ENCODE peak calls at places on chromosomes 6 and 20, in four cellular contexts. One of them, this sample, is unnamed.

GRCh38 chr20:50054626-50055511 is 58.1 kb downstream of the UBE2V1 start:
- DNase-seq in GM23248: peak
- DNase-seq in cardiac fibroblast: no peak
- DNase-seq in H54: no peak
- DNase-seq in this sample: peak

GRCh38 chr6:69216127-69216526 is 580.7 kb downstream of the LMBRD1 start:
- DNase-seq in GM23248: no peak
- DNase-seq in H54: no peak
- DNase-seq in cardiac fibroblast: no peak
- DNase-seq in this sample: no peak

GRCh38 chr6:56677559-56677958 is 34.9 kb upstream of the DST start:
- DNase-seq in cardiac fibroblast: peak
- DNase-seq in GM23248: peak
- DNase-seq in H54: no peak
- DNase-seq in this sample: peak

GRCh38 chr20:42444799-42445198 is 744.9 kb downstream of the PTPRT start:
- DNase-seq in H54: no peak
- DNase-seq in GM23248: no peak
- DNase-seq in cardiac fibroblast: no peak
- DNase-seq in this sample: no peak

GRCh38 chr20:60868316-60868891 is 383.7 kb upstream of the CDH4 start:
- DNase-seq in GM23248: no peak
- DNase-seq in cardiac fibroblast: no peak
- DNase-seq in H54: no peak
- DNase-seq in this sample: no peak

GRCh38 chr6:75130784-75131183 is 75.1 kb downstream of the COL12A1 start:
- DNase-seq in cardiac fibroblast: peak
- DNase-seq in H54: no peak
- DNase-seq in GM23248: peak
- DNase-seq in this sample: peak

GRCh38 chr6:155297669-155298068 is 16.6 kb downstream of the TFB1M start:
- DNase-seq in GM23248: no peak
- DNase-seq in cardiac fibroblast: no peak
- DNase-seq in H54: no peak
- DNase-seq in this sample: no peak

GRCh38 chr6:35603326-35604202 is 85.2 kb downstream of the FKBP5 start:
- DNase-seq in H54: no peak
- DNase-seq in cardiac fibroblast: peak
- DNase-seq in GM23248: peak
- DNase-seq in this sample: no peak

GRCh38 chr20:11894072-11894471 is 23.6 kb upstream of the BTBD3 start:
- DNase-seq in cardiac fibroblast: no peak
- DNase-seq in H54: no peak
- DNase-seq in GM23248: no peak
- DNase-seq in this sample: no peak

GRCh38 chr6:18976966-18977365 is 589.8 kb downstream of the RNF144B start:
- DNase-seq in GM23248: no peak
- DNase-seq in H54: no peak
- DNase-seq in cardiac fibroblast: no peak
- DNase-seq in this sample: no peak

GRCh38 chr20:3997446-3997845 is 17.9 kb downstream of the RNF24 start:
- DNase-seq in GM23248: no peak
- DNase-seq in cardiac fibroblast: no peak
- DNase-seq in H54: no peak
- DNase-seq in this sample: no peak

GRCh38 chr6:122696853-122697252 is 82.7 kb upstream of the FABP7 start:
- DNase-seq in cardiac fibroblast: peak
- DNase-seq in H54: no peak
- DNase-seq in GM23248: peak
- DNase-seq in this sample: no peak

GRCh38 chr6:107712523-107713213 is 111.4 kb downstream of the SCML4 start:
- DNase-seq in cardiac fibroblast: peak
- DNase-seq in GM23248: peak
- DNase-seq in H54: no peak
- DNase-seq in this sample: peak

GRCh38 chr6:105745464-105746129 is 340.5 kb upstream of the PRDM1 start:
- DNase-seq in GM23248: no peak
- DNase-seq in cardiac fibroblast: no peak
- DNase-seq in H54: no peak
- DNase-seq in this sample: no peak

GRCh38 chr6:13600036-13600435 is 15.1 kb upstream of the NOL7 start:
- DNase-seq in cardiac fibroblast: no peak
- DNase-seq in H54: no peak
- DNase-seq in GM23248: no peak
- DNase-seq in this sample: no peak

GRCh38 chr6:36247691-36248090 is 22.2 kb upstream of the PNPLA1 start:
- DNase-seq in cardiac fibroblast: peak
- DNase-seq in GM23248: peak
- DNase-seq in H54: no peak
- DNase-seq in this sample: peak

GRCh38 chr6:129677634-129678325 is 32.2 kb downstream of the ARHGAP18 start:
- DNase-seq in H54: no peak
- DNase-seq in cardiac fibroblast: no peak
- DNase-seq in GM23248: peak
- DNase-seq in this sample: peak

GRCh38 chr6:166402582-166403277 is 20.0 kb upstream of the MPC1 start:
- DNase-seq in GM23248: peak
- DNase-seq in cardiac fibroblast: peak
- DNase-seq in H54: no peak
- DNase-seq in this sample: peak

This sample was measured in fibroblast of pulmonary artery.